ENCODE peak calls at places on chromosomes 3 and 15, in eight cellular contexts. One of them, this sample, is unnamed.

GRCh38 chr15:36501063-36501678 is 78.3 kb upstream of the CDIN1 start:
- DNase-seq in neural progenitor cell: peak; percentile 85
- DNase-seq in lower lobe of right lung: no peak
- DNase-seq in A549: peak; percentile 78
- DNase-seq in astrocyte: peak; percentile 63
- DNase-seq in ovary: no peak
- DNase-seq in CD8-positive, alpha-beta T cell: no peak
- DNase-seq in thyroid gland: no peak
- DNase-seq in this sample: no peak

GRCh38 chr3:110821586-110821985 is 250.0 kb upstream of the NECTIN3 start:
- DNase-seq in neural progenitor cell: no peak
- DNase-seq in lower lobe of right lung: no peak
- DNase-seq in A549: no peak
- DNase-seq in astrocyte: no peak
- DNase-seq in ovary: no peak
- DNase-seq in CD8-positive, alpha-beta T cell: no peak
- DNase-seq in thyroid gland: no peak
- DNase-seq in this sample: no peak

GRCh38 chr15:92654662-92655061 is 913 bp downstream of the FAM174B start:
- DNase-seq in neural progenitor cell: no peak
- DNase-seq in lower lobe of right lung: no peak
- DNase-seq in A549: no peak
- DNase-seq in astrocyte: no peak
- DNase-seq in ovary: no peak
- DNase-seq in CD8-positive, alpha-beta T cell: no peak
- DNase-seq in thyroid gland: peak; percentile 44
- DNase-seq in this sample: no peak

GRCh38 chr3:30269751-30270445 is 336.5 kb upstream of the TGFBR2 start:
- DNase-seq in neural progenitor cell: no peak
- DNase-seq in lower lobe of right lung: no peak
- DNase-seq in A549: no peak
- DNase-seq in astrocyte: peak; percentile 72
- DNase-seq in ovary: no peak
- DNase-seq in CD8-positive, alpha-beta T cell: no peak
- DNase-seq in thyroid gland: no peak
- DNase-seq in this sample: no peak

GRCh38 chr3:66423791-66424190 is 77.0 kb downstream of the LRIG1 start:
- DNase-seq in neural progenitor cell: no peak
- DNase-seq in lower lobe of right lung: no peak
- DNase-seq in A549: no peak
- DNase-seq in astrocyte: peak; percentile 82
- DNase-seq in ovary: no peak
- DNase-seq in CD8-positive, alpha-beta T cell: no peak
- DNase-seq in thyroid gland: no peak
- DNase-seq in this sample: no peak

GRCh38 chr3:42539871-42540714 is 37.6 kb downstream of the VIPR1 start:
- DNase-seq in neural progenitor cell: peak; percentile 78
- DNase-seq in lower lobe of right lung: peak; percentile 80
- DNase-seq in A549: peak; percentile 44
- DNase-seq in astrocyte: no peak
- DNase-seq in ovary: no peak
- DNase-seq in CD8-positive, alpha-beta T cell: peak; percentile 80
- DNase-seq in thyroid gland: peak; percentile 76
- DNase-seq in this sample: peak; percentile 85

GRCh38 chr15:89364341-89364740 is 29.7 kb upstream of the POLG start:
- DNase-seq in neural progenitor cell: no peak
- DNase-seq in lower lobe of right lung: peak; percentile 61
- DNase-seq in A549: no peak
- DNase-seq in astrocyte: no peak
- DNase-seq in ovary: no peak
- DNase-seq in CD8-positive, alpha-beta T cell: no peak
- DNase-seq in thyroid gland: no peak
- DNase-seq in this sample: peak; percentile 57

GRCh38 chr3:172622916-172623700 is 87.8 kb downstream of the NCEH1 start:
- DNase-seq in neural progenitor cell: peak; percentile 51
- DNase-seq in lower lobe of right lung: no peak
- DNase-seq in A549: peak; percentile 44
- DNase-seq in astrocyte: peak; percentile 74
- DNase-seq in ovary: no peak
- DNase-seq in CD8-positive, alpha-beta T cell: no peak
- DNase-seq in thyroid gland: peak; percentile 24
- DNase-seq in this sample: no peak

GRCh38 chr3:122760457-122761271 is 33.0 kb downstream of the HSPBAP1 start:
- DNase-seq in neural progenitor cell: peak; percentile 69
- DNase-seq in lower lobe of right lung: no peak
- DNase-seq in A549: no peak
- DNase-seq in astrocyte: peak; percentile 17
- DNase-seq in ovary: no peak
- DNase-seq in CD8-positive, alpha-beta T cell: no peak
- DNase-seq in thyroid gland: peak; percentile 64
- DNase-seq in this sample: no peak

GRCh38 chr3:64327039-64327804 is 102.0 kb upstream of the PRICKLE2 start:
- DNase-seq in neural progenitor cell: no peak
- DNase-seq in lower lobe of right lung: no peak
- DNase-seq in A549: no peak
- DNase-seq in astrocyte: no peak
- DNase-seq in ovary: no peak
- DNase-seq in CD8-positive, alpha-beta T cell: no peak
- DNase-seq in thyroid gland: peak; percentile 16
- DNase-seq in this sample: no peak

GRCh38 chr15:40929730-40930429 is 740 bp downstream of the DLL4 start:
- DNase-seq in neural progenitor cell: peak; percentile 91
- DNase-seq in lower lobe of right lung: peak; percentile 75
- DNase-seq in A549: peak; percentile 56
- DNase-seq in astrocyte: peak; percentile 53
- DNase-seq in ovary: no peak
- DNase-seq in CD8-positive, alpha-beta T cell: no peak
- DNase-seq in thyroid gland: peak; percentile 65
- DNase-seq in this sample: peak; percentile 90

GRCh38 chr3:124818398-124819150 is 68.6 kb downstream of the ITGB5 start:
- DNase-seq in neural progenitor cell: no peak
- DNase-seq in lower lobe of right lung: no peak
- DNase-seq in A549: no peak
- DNase-seq in astrocyte: peak; percentile 82
- DNase-seq in ovary: no peak
- DNase-seq in CD8-positive, alpha-beta T cell: no peak
- DNase-seq in thyroid gland: no peak
- DNase-seq in this sample: no peak

GRCh38 chr3:53134631-53135232 is 4.5 kb upstream of the RFT1 start:
- DNase-seq in neural progenitor cell: peak; percentile 81
- DNase-seq in lower lobe of right lung: peak; percentile 92
- DNase-seq in A549: peak; percentile 74
- DNase-seq in astrocyte: peak; percentile 26
- DNase-seq in ovary: peak; percentile 43
- DNase-seq in CD8-positive, alpha-beta T cell: peak; percentile 73
- DNase-seq in thyroid gland: peak; percentile 99
- DNase-seq in this sample: peak; percentile 94

GRCh38 chr3:194084284-194084683 is 51.7 kb upstream of the HES1 start:
- DNase-seq in neural progenitor cell: no peak
- DNase-seq in lower lobe of right lung: no peak
- DNase-seq in A549: no peak
- DNase-seq in astrocyte: no peak
- DNase-seq in ovary: no peak
- DNase-seq in CD8-positive, alpha-beta T cell: no peak
- DNase-seq in thyroid gland: no peak
- DNase-seq in this sample: no peak

GRCh38 chr15:61327019-61327631 is 98.0 kb upstream of the RORA start:
- DNase-seq in neural progenitor cell: no peak
- DNase-seq in lower lobe of right lung: no peak
- DNase-seq in A549: no peak
- DNase-seq in astrocyte: no peak
- DNase-seq in ovary: no peak
- DNase-seq in CD8-positive, alpha-beta T cell: no peak
- DNase-seq in thyroid gland: peak; percentile 7
- DNase-seq in this sample: no peak

GRCh38 chr3:143849854-143850549 is 1.7 kb upstream of the SLC9A9 start:
- DNase-seq in neural progenitor cell: no peak
- DNase-seq in lower lobe of right lung: no peak
- DNase-seq in A549: no peak
- DNase-seq in astrocyte: peak; percentile 81
- DNase-seq in ovary: no peak
- DNase-seq in CD8-positive, alpha-beta T cell: no peak
- DNase-seq in thyroid gland: no peak
- DNase-seq in this sample: no peak

GRCh38 chr3:159260049-159260662 is 458.3 kb downstream of the MFSD1 start:
- DNase-seq in neural progenitor cell: peak; percentile 77
- DNase-seq in lower lobe of right lung: no peak
- DNase-seq in A549: peak; percentile 65
- DNase-seq in astrocyte: peak; percentile 67
- DNase-seq in ovary: peak; percentile 15
- DNase-seq in CD8-positive, alpha-beta T cell: no peak
- DNase-seq in thyroid gland: peak; percentile 33
- DNase-seq in this sample: no peak

GRCh38 chr3:131453536-131453935 is 49.2 kb downstream of the MRPL3 start:
- DNase-seq in neural progenitor cell: no peak
- DNase-seq in lower lobe of right lung: no peak
- DNase-seq in A549: no peak
- DNase-seq in astrocyte: no peak
- DNase-seq in ovary: no peak
- DNase-seq in CD8-positive, alpha-beta T cell: no peak
- DNase-seq in thyroid gland: no peak
- DNase-seq in this sample: no peak

GRCh38 chr3:179943097-179943880 is 93.4 kb downstream of the PEX5L start:
- DNase-seq in neural progenitor cell: peak; percentile 23
- DNase-seq in lower lobe of right lung: no peak
- DNase-seq in A549: no peak
- DNase-seq in astrocyte: no peak
- DNase-seq in ovary: no peak
- DNase-seq in CD8-positive, alpha-beta T cell: no peak
- DNase-seq in thyroid gland: no peak
- DNase-seq in this sample: no peak

DNA sequence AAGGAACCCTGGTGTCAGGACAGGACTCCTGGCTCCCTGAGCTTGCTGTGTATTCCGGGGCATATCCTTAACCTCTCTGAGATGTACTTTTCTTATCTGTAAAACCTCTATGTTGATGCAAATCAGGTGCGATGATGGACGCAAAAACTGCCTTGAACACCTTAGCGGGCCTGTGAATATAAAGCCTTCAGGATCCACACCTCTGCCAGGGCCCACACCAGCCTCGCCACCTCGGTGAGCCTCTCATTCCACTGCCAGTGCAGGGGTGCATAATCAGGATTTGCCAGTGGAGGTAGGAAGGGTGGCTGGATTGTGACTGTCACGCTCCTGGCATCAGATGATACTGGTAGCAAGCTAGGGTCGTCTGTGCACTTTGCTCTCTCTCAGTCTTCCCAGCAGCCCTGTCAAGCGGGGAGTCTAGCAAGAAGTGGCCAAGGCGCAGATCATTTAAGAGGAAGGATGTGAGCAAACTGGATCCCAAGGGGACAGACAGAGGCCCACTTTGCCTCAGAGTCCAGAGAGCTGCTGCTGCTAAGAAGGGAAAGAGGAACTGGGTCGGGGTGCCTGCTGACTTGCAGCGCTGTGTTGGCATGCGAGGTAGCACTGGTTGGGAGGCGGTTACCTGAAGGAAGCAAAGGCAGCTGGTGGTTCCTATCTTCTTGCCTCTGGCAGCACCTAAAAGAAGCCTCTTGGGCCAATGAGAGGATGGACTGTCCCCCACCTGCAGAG is 27.9 kb downstream of the SMAD3 start:
- DNase-seq in neural progenitor cell: no peak
- DNase-seq in lower lobe of right lung: peak; percentile 62
- DNase-seq in A549: no peak
- DNase-seq in astrocyte: no peak
- DNase-seq in ovary: no peak
- DNase-seq in CD8-positive, alpha-beta T cell: no peak
- DNase-seq in thyroid gland: no peak
- DNase-seq in this sample: peak; percentile 65
- H3K4me1 ChIP-seq in neural progenitor cell: peaks cover 52% of the 10 kb centered on the region
- H3K4me1 ChIP-seq in lower lobe of right lung: peaks cover 66% of the 10 kb centered on the region
- H3K4me1 ChIP-seq in A549: peaks cover 98% of the 10 kb centered on the region
- H3K4me1 ChIP-seq in astrocyte: peaks cover 64% of the 10 kb centered on the region
- H3K4me1 ChIP-seq in ovary: peaks cover 29% of the 10 kb centered on the region
- H3K4me1 ChIP-seq in CD8-positive, alpha-beta T cell: peaks cover 32% of the 10 kb centered on the region
- H3K4me1 ChIP-seq in thyroid gland: peaks cover 57% of the 10 kb centered on the region
- H3K4me1 ChIP-seq in this sample: peaks cover 23% of the 10 kb centered on the region

DNA sequence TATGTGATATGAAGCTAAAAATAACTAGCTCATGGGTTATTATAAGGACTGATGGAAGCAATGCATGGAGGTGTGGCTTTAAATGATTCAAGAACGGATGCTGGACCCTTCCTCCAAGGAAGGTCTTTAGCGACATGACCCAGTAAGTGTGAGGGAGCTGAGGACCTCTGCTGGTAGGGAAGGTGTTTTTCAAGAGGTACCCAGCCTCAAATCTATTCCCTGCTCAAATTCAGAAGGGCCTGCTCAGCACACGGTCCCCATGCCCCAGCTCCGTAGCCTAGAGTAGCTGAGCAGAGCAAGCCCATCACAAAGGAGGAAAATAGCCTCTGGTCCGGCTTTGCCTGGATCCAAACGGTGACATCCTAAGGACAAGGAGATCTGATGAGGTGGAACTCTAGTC is 266.2 kb upstream of the IGF1R start:
- DNase-seq in neural progenitor cell: no peak
- DNase-seq in lower lobe of right lung: no peak
- DNase-seq in A549: peak; percentile 11
- DNase-seq in astrocyte: no peak
- DNase-seq in ovary: no peak
- DNase-seq in CD8-positive, alpha-beta T cell: no peak
- DNase-seq in thyroid gland: no peak
- DNase-seq in this sample: no peak
- H3K9me3 ChIP-seq in neural progenitor cell: no peaks in the 10 kb centered on the region
- H3K9me3 ChIP-seq in lower lobe of right lung: peaks cover 12% of the 10 kb centered on the region
- H3K9me3 ChIP-seq in A549: peaks cover 15% of the 10 kb centered on the region
- H3K9me3 ChIP-seq in astrocyte: no peaks in the 10 kb centered on the region
- H3K9me3 ChIP-seq in ovary: no peaks in the 10 kb centered on the region
- H3K9me3 ChIP-seq in CD8-positive, alpha-beta T cell: no peaks in the 10 kb centered on the region
- H3K9me3 ChIP-seq in thyroid gland: no peaks in the 10 kb centered on the region
- H3K9me3 ChIP-seq in this sample: no peaks in the 10 kb centered on the region

DNA sequence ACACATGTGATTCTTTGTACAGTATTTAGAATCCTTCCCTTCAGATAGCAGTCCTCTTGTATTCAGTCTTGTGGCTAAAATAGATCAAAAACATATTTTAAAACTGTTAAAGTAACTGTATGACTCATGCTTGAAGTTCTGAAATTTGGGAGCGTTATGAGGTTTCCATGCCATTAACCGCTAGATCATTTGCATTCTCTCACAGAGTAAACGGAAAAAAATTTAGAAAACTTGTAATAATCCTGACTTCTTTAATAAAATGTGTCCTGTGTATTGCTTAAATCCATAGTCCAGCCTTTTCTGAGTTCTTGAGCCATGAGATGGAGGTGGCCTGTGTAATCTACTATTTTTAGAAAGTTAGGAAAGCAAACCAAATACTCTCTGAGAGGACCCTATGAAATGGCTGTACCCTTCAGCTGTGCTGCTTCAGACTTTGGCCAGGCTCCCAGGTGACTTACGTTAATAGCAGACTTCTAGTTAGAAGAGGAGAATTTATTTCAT is 33.8 kb downstream of the MBNL1 start:
- DNase-seq in neural progenitor cell: no peak
- DNase-seq in lower lobe of right lung: peak; percentile 70
- DNase-seq in A549: peak; percentile 29
- DNase-seq in astrocyte: peak; percentile 91
- DNase-seq in ovary: peak; percentile 69
- DNase-seq in CD8-positive, alpha-beta T cell: no peak
- DNase-seq in thyroid gland: peak; percentile 63
- DNase-seq in this sample: peak; percentile 81
- H3K4me1 ChIP-seq in neural progenitor cell: peaks cover 43% of the 10 kb centered on the region
- H3K4me1 ChIP-seq in lower lobe of right lung: peaks cover 100% of the 10 kb centered on the region
- H3K4me1 ChIP-seq in A549: peaks cover 96% of the 10 kb centered on the region
- H3K4me1 ChIP-seq in astrocyte: peaks cover 43% of the 10 kb centered on the region
- H3K4me1 ChIP-seq in ovary: peaks cover 5% of the 10 kb centered on the region
- H3K4me1 ChIP-seq in CD8-positive, alpha-beta T cell: peaks cover 91% of the 10 kb centered on the region
- H3K4me1 ChIP-seq in thyroid gland: peaks cover 54% of the 10 kb centered on the region
- H3K4me1 ChIP-seq in this sample: peaks cover 97% of the 10 kb centered on the region

GRCh38 chr15:25065876-25066275 is 111.1 kb downstream of the SNRPN start:
- DNase-seq in neural progenitor cell: no peak
- DNase-seq in lower lobe of right lung: no peak
- DNase-seq in A549: no peak
- DNase-seq in astrocyte: no peak
- DNase-seq in ovary: no peak
- DNase-seq in CD8-positive, alpha-beta T cell: no peak
- DNase-seq in thyroid gland: no peak
- DNase-seq in this sample: no peak
- H3K9me3 ChIP-seq in neural progenitor cell: peaks cover 27% of the 10 kb centered on the region
- H3K9me3 ChIP-seq in lower lobe of right lung: peaks cover 100% of the 10 kb centered on the region
- H3K9me3 ChIP-seq in A549: peaks cover 82% of the 10 kb centered on the region
- H3K9me3 ChIP-seq in astrocyte: peaks cover 100% of the 10 kb centered on the region
- H3K9me3 ChIP-seq in ovary: peaks cover 67% of the 10 kb centered on the region
- H3K9me3 ChIP-seq in CD8-positive, alpha-beta T cell: peaks cover 99% of the 10 kb centered on the region
- H3K9me3 ChIP-seq in thyroid gland: peaks cover 11% of the 10 kb centered on the region
- H3K9me3 ChIP-seq in this sample: peaks cover 100% of the 10 kb centered on the region

This sample was measured in left lung.